ENCODE peak calls at places on chromosomes 2 and 18, in ten cellular contexts. C, T, H, L, G, Z, E, S, I and Y are unnamed samples.

GRCh38 chr2:24055750-24056149 is 6.2 kb downstream of the FKBP1B start:
- DNase-seq in S (no peak), G (no peak), H (no peak), I (no peak), C (no peak), L (no peak), T (no peak), Z (no peak), E (no peak), Y (no peak)

GRCh38 chr18:80171190-80171872 is 62.3 kb downstream of the ADNP2 start:
- DNase-seq in Z (peak), H (peak), G (peak), S (peak), E (peak), T (peak), C (peak), I (no peak), L (peak), Y (no peak)

GRCh38 chr2:232449964-232450363 is 6.0 kb upstream of the ALPI start:
- DNase-seq in L (no peak), G (no peak), T (no peak), S (no peak), Z (no peak), E (no peak), I (no peak), H (no peak), C (no peak), Y (no peak)

GRCh38 chr18:24797987-24798386 is 337.6 kb downstream of the HRH4 start:
- DNase-seq in I (no peak), C (no peak), H (no peak), T (no peak), L (no peak), E (no peak), S (no peak), Z (no peak), G (no peak), Y (no peak)

GRCh38 chr2:11160256-11160655 is 5.0 kb downstream of the SLC66A3 start:
- DNase-seq in G (no peak), C (no peak), T (no peak), Z (no peak), I (no peak), S (no peak), H (no peak), E (no peak), L (no peak), Y (no peak)

GRCh38 chr2:16438571-16439294 is 226.9 kb downstream of the CYRIA start:
- DNase-seq in L (no peak), H (no peak), G (no peak), C (no peak), T (no peak), E (no peak), I (no peak), Z (no peak), S (no peak), Y (no peak)

GRCh38 chr2:2942906-2943305 is 434.7 kb downstream of the EIPR1 start:
- DNase-seq in H (no peak), S (no peak), G (no peak), C (peak), I (no peak), Z (no peak), L (no peak), E (no peak), T (no peak), Y (no peak)

GRCh38 chr2:127197475-127198385 is 22.4 kb downstream of the CYP27C1 start:
- DNase-seq in Z (peak), S (peak), G (no peak), E (peak), C (peak), H (peak), L (peak), I (no peak), T (no peak), Y (peak)

GRCh38 chr2:163191372-163191771 is 352.8 kb upstream of the KCNH7 start:
- DNase-seq in Z (peak), S (peak), H (no peak), T (no peak), E (no peak), L (peak), I (no peak), C (peak), G (peak), Y (no peak)

GRCh38 chr2:159902722-159903121 is 104.7 kb upstream of the CD302 start:
- DNase-seq in L (no peak), Z (no peak), G (no peak), T (no peak), C (no peak), S (peak), I (no peak), H (no peak), E (no peak), Y (no peak)

GRCh38 chr2:75604479-75604878 is 42.1 kb upstream of the MRPL19 start:
- DNase-seq in H (no peak), L (no peak), C (peak), S (no peak), Z (no peak), E (no peak), T (no peak), I (no peak), G (no peak), Y (no peak)

GRCh38 chr2:235724964-235725603 is 231.2 kb downstream of the AGAP1 start:
- DNase-seq in C (no peak), E (no peak), G (no peak), I (no peak), L (peak), T (peak), H (no peak), Z (no peak), S (peak), Y (no peak)

GRCh38 chr2:73839653-73840411 is 11.1 kb downstream of the STAMBP start:
- DNase-seq in G (no peak), Z (no peak), C (no peak), L (no peak), T (no peak), E (no peak), I (no peak), H (no peak), S (no peak), Y (no peak)

GRCh38 chr2:218125095-218125494 is 733 bp upstream of the CXCR2 start:
- DNase-seq in T (no peak), Z (no peak), L (peak), E (no peak), H (no peak), S (no peak), C (no peak), I (no peak), G (no peak), Y (no peak)

GRCh38 chr18:57627488-57627887 is 5.9 kb upstream of the NARS1 start:
- DNase-seq in G (no peak), C (peak), T (no peak), L (no peak), H (no peak), E (no peak), Z (no peak), I (no peak), S (no peak), Y (no peak)

GRCh38 chr2:62923242-62923641 is 127.4 kb upstream of the OTX1 start:
- DNase-seq in Z (no peak), G (no peak), C (no peak), S (no peak), I (no peak), E (no peak), H (no peak), L (peak), T (no peak), Y (no peak)

GRCh38 chr18:24378598-24378997 is 19.0 kb downstream of the OSBPL1A start:
- DNase-seq in T (no peak), I (no peak), L (no peak), H (no peak), Z (no peak), E (no peak), C (no peak), S (no peak), G (no peak), Y (no peak)

GRCh38 chr2:144950874-144951560 is 431.1 kb upstream of the ZEB2 start:
- DNase-seq in E (no peak), S (no peak), Z (no peak), G (no peak), I (no peak), C (peak), T (no peak), H (no peak), L (peak), Y (no peak)

GRCh38 chr18:76445741-76446232 is 49.3 kb downstream of the ZNF516 start:
- DNase-seq in T (peak), G (peak), Z (no peak), H (no peak), E (no peak), I (no peak), C (no peak), L (no peak), S (no peak), Y (no peak)

GRCh38 chr18:74796928-74797576 is 199.4 kb downstream of the ZNF407 start:
- DNase-seq in Z (no peak), C (peak), G (peak), H (no peak), E (no peak), L (peak), I (no peak), T (no peak), S (peak), Y (no peak)

GRCh38 chr2:218658671-218659257 is 659 bp downstream of the ZNF142 start:
- DNase-seq in I (no peak), L (peak), C (peak), H (peak), E (peak), G (peak), Z (peak), S (peak), T (no peak), Y (no peak)

GRCh38 chr2:28359222-28360065 is 33.2 kb upstream of the FOSL2 start:
- DNase-seq in I (no peak), L (peak), C (peak), H (peak), T (peak), S (no peak), E (peak), G (no peak), Z (no peak), Y (no peak)

GRCh38 chr2:128663371-128664050 is 344.8 kb upstream of the HS6ST1 start:
- DNase-seq in G (no peak), E (no peak), I (no peak), T (no peak), C (no peak), H (no peak), S (no peak), Z (no peak), L (no peak), Y (no peak)

GRCh38 chr2:182655750-182656149 is 60.3 kb upstream of the DNAJC10 start:
- DNase-seq in E (no peak), H (no peak), C (no peak), T (no peak), Z (no peak), S (no peak), L (no peak), G (no peak), I (no peak), Y (no peak)

GRCh38 chr2:10918661-10919414 is 7.1 kb downstream of the KCNF1 start:
- DNase-seq in L (peak), H (no peak), I (no peak), S (no peak), G (no peak), Z (no peak), E (no peak), T (no peak), C (no peak), Y (peak)